ENCODE peak calls at places on chromosomes 7 and 10, in seven cellular contexts. H, A, I, K, D, F and E are unnamed samples.

GRCh38 chr10:77334501-77334900 is 303.1 kb downstream of the KCNMA1 start:
- DNase-seq in H (no peak), A (no peak), I (no peak), K (no peak), D (no peak), F (no peak), E (no peak)

GRCh38 chr10:78396754-78397153 is 363.1 kb downstream of the RPS24 start:
- DNase-seq in H (no peak), A (no peak), I (no peak), K (no peak), D (no peak), F (no peak), E (no peak)

GRCh38 chr7:134009314-134010109 is 117.6 kb upstream of the LRGUK start:
- DNase-seq in H (no peak), A (no peak), I (no peak), K (peak), D (no peak), F (no peak), E (no peak)

GRCh38 chr7:74606101-74606908 is 51.2 kb upstream of the GTF2I start:
- DNase-seq in H (peak), A (no peak), I (no peak), K (no peak), D (peak), F (peak), E (no peak)

GRCh38 chr7:151146761-151147160 is 20.7 kb downstream of the GBX1 start:
- DNase-seq in H (no peak), A (no peak), I (no peak), K (no peak), D (no peak), F (no peak), E (no peak)

GRCh38 chr7:75987805-75988630 is 6.4 kb downstream of the TMEM120A start:
- DNase-seq in H (no peak), A (no peak), I (no peak), K (no peak), D (no peak), F (no peak), E (no peak)

GRCh38 chr7:118349604-118350003 is 125.1 kb downstream of the ANKRD7 start:
- DNase-seq in H (no peak), A (no peak), I (no peak), K (no peak), D (no peak), F (no peak), E (no peak)

GRCh38 chr10:122062831-122063674 is 74.1 kb downstream of the TACC2 start:
- DNase-seq in H (peak), A (peak), I (peak), K (peak), D (peak), F (peak), E (peak)

GRCh38 chr10:108789911-108790310 is 1133.4 kb downstream of the XPNPEP1 start:
- DNase-seq in H (no peak), A (no peak), I (peak), K (no peak), D (no peak), F (peak), E (peak)

GRCh38 chr10:20683345-20683744 is 213.8 kb downstream of the NEBL start:
- DNase-seq in H (no peak), A (no peak), I (no peak), K (no peak), D (no peak), F (no peak), E (no peak)

GRCh38 chr7:28239823-28240204 is 59.2 kb upstream of the JAZF1 start:
- DNase-seq in H (no peak), A (no peak), I (no peak), K (no peak), D (no peak), F (no peak), E (no peak)

GRCh38 chr10:12934777-12935176 is 66.7 kb downstream of the CCDC3 start:
- DNase-seq in H (no peak), A (peak), I (peak), K (no peak), D (peak), F (peak), E (peak)

GRCh38 chr7:95605275-95605674 is 9.0 kb upstream of the PDK4 start:
- DNase-seq in H (peak), A (no peak), I (no peak), K (no peak), D (no peak), F (no peak), E (no peak)

GRCh38 chr7:140945940-140946339 is 21.2 kb upstream of the BRAF start:
- DNase-seq in H (no peak), A (no peak), I (no peak), K (no peak), D (no peak), F (no peak), E (no peak)

GRCh38 chr10:50624866-50625491 is 1.2 kb upstream of the SGMS1 start:
- DNase-seq in H (peak), A (peak), I (peak), K (peak), D (peak), F (peak), E (peak)

GRCh38 chr7:132815696-132816334 is 239.5 kb upstream of the PLXNA4 start:
- DNase-seq in H (no peak), A (no peak), I (peak), K (no peak), D (no peak), F (peak), E (peak)

GRCh38 chr10:123995461-123996131 is 97.8 kb downstream of the CHST15 start:
- DNase-seq in H (peak), A (peak), I (peak), K (no peak), D (peak), F (peak), E (peak)

GRCh38 chr10:32957341-32958084 is 517 bp downstream of the ITGB1 start:
- DNase-seq in H (peak), A (peak), I (no peak), K (no peak), D (no peak), F (no peak), E (no peak)

GRCh38 chr10:3770611-3771110 is 14.3 kb downstream of the KLF6 start:
- DNase-seq in H (no peak), A (no peak), I (no peak), K (no peak), D (no peak), F (no peak), E (no peak)

GRCh38 chr10:3773465-3774017 is 11.5 kb downstream of the KLF6 start:
- DNase-seq in H (no peak), A (no peak), I (no peak), K (no peak), D (peak), F (no peak), E (peak)

GRCh38 chr10:3774018-3774813 is 10.8 kb downstream of the KLF6 start:
- DNase-seq in H (no peak), A (no peak), I (peak), K (no peak), D (peak), F (peak), E (peak)

GRCh38 chr10:3774814-3775670 is 10.0 kb downstream of the KLF6 start:
- DNase-seq in H (no peak), A (peak), I (peak), K (no peak), D (peak), F (peak), E (peak)

GRCh38 chr10:3772349-3773222 is 12.4 kb downstream of the KLF6 start:
- DNase-seq in H (no peak), A (no peak), I (peak), K (no peak), D (no peak), F (no peak), E (peak)
- TF ChIP-seq CTCF in H (no peak), A (no peak), I (no peak), K (no peak), D (no peak), F (no peak), E (no peak)

GRCh38 chr7:44981035-44981706 is 2.4 kb upstream of the MYO1G start:
- DNase-seq in H (no peak), A (no peak), I (no peak), K (no peak), D (no peak), F (no peak), E (no peak)

GRCh38 chr7:44984478-44984758 is 5.6 kb upstream of the MYO1G start:
- DNase-seq in H (no peak), A (no peak), I (no peak), K (no peak), D (no peak), F (no peak), E (no peak)

GRCh38 chr7:44983742-44984477 is 5.1 kb upstream of the MYO1G start:
- DNase-seq in H (no peak), A (no peak), I (no peak), K (no peak), D (no peak), F (no peak), E (no peak)

GRCh38 chr7:44982535-44982923 is 3.7 kb upstream of the MYO1G start:
- DNase-seq in H (no peak), A (no peak), I (no peak), K (no peak), D (no peak), F (no peak), E (no peak)

GRCh38 chr7:44982970-44983369 is 4.2 kb upstream of the MYO1G start:
- DNase-seq in H (no peak), A (no peak), I (no peak), K (no peak), D (no peak), F (no peak), E (no peak)
- H3K4me3 ChIP-seq in H (no peak), A (no peak), I (no peak), K (no peak), D (no peak), F (no peak), E (no peak)

DNA sequence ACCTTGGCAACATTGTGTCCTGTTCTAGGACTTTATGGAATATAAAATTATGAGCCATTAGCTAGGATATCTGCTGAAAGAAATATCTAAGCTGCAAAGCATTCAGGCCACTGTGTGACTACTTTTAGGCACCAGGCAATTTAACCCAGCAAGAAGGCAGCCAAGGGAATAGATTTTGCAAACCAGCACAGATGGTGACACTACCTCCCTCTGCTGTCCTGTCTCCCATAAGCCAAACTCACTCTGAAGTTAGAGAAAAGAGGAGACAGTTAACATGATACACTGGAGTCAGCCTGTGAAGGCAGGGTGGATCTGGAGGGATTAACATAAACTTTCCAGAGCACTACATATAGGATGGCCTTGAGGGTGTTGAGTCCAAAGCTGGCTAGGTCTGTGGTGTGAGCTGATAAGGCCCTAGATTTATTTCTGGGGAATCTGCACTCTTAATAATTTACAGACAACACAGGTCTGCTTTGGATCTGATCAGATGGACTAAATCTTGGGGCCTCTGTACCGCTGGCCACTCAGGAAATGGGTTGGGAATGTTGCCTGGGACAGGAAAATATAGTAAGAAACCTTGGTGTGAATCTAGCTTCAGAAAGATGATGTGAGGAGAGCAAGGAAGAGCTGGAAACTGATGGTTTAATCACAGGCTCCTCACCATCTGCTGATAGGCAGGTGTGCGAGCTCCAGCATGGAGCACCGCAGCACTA is 230.0 kb upstream of the PRSS1 start:
- DNase-seq in H (no peak), A (no peak), I (no peak), K (no peak), D (no peak), F (no peak), E (no peak)
- TF ChIP-seq CTCF in H (no peak), A (no peak), I (no peak), K (no peak), D (peak), F (peak), E (no peak)

GRCh38 chr10:87090779-87091178 is 3.9 kb downstream of the GLUD1 start:
- DNase-seq in H (no peak), A (no peak), I (no peak), K (no peak), D (no peak), F (peak), E (peak)
- H3K4me3 ChIP-seq in H (no peak), A (no peak), I (no peak), K (no peak), D (no peak), F (no peak), E (no peak)

DNA sequence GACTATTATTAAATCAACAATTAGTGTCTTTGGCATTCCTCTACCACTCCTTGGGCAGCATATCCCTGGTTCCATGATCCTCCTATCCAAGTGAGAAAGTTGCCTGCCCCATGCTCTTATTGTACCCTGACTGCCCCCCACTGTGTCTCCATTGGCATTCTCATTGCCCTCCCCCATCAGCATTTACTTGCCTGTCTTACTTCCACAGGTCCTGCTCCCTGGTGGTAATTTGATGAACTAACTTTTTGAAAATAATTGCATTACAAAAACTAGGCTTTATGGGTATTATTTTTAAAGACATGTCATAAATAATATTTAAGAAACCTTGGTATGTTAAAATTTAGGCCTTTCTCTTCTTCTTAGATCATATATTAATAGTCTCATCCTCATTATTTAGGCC is 346.4 kb downstream of the PCLO start:
- DNase-seq in H (no peak), A (no peak), I (no peak), K (no peak), D (no peak), F (no peak), E (no peak)
- TF ChIP-seq CTCF in H (no peak), A (no peak), I (no peak), K (no peak), D (no peak), F (peak), E (peak)